ENCODE peak calls at places on chromosomes 7 and 10, in seven cellular contexts. O is left colon; Y is dorsolateral prefrontal cortex; Q is stimulated activated CD4-positive, alpha-beta T cell treated with anti-CD3 and anti-CD28 coated beads, TNF-alpha, amount 100 ng/mL, for 1 hour; C is effector memory CD8-positive, alpha-beta T cell; N is memory B cell; G is mesenchymal stem cell. K is an unnamed sample.

GRCh38 chr10:43923328-43923727 is 274.6 kb upstream of the ZNF32 start:
- DNase-seq in O (no peak), Y (no peak), Q (no peak), C (no peak), N (no peak), G (no peak), K (no peak)

GRCh38 chr7:95688931-95689453 is 83.4 kb upstream of the DYNC1I1 start:
- DNase-seq in O (no peak), Y (no peak), Q (no peak), C (no peak), N (no peak), G (no peak), K (no peak)

GRCh38 chr7:21972397-21972784 is 26.7 kb upstream of the CDCA7L start:
- DNase-seq in O (no peak), Y (no peak), Q (no peak), C (no peak), N (no peak), G (no peak), K (no peak)

GRCh38 chr7:149776305-149776704 is 2.9 kb upstream of the ZNF467 start:
- DNase-seq in O (peak), Y (no peak), Q (no peak), C (no peak), N (no peak), G (no peak), K (no peak)

GRCh38 chr10:325282-325681 is 190.0 kb downstream of the ZMYND11 start:
- DNase-seq in O (no peak), Y (no peak), Q (no peak), C (no peak), N (no peak), G (no peak), K (no peak)

GRCh38 chr10:62616885-62617635 is 187.5 kb upstream of the ADO start:
- DNase-seq in O (no peak), Y (no peak), Q (no peak), C (no peak), N (no peak), G (no peak), K (no peak)

GRCh38 chr7:41538810-41539724 is 163.8 kb downstream of the INHBA start:
- DNase-seq in O (no peak), Y (no peak), Q (no peak), C (no peak), N (no peak), G (no peak), K (no peak)

GRCh38 chr10:99266383-99266782 is 30.7 kb upstream of the HPSE2 start:
- DNase-seq in O (no peak), Y (no peak), Q (no peak), C (no peak), N (no peak), G (no peak), K (no peak)

GRCh38 chr10:132328738-132329137 is 3.3 kb upstream of the LRRC27 start:
- DNase-seq in O (no peak), Y (no peak), Q (no peak), C (no peak), N (no peak), G (no peak), K (no peak)

GRCh38 chr7:35747611-35748010 is 52.7 kb upstream of the HERPUD2 start:
- DNase-seq in O (no peak), Y (no peak), Q (no peak), C (no peak), N (no peak), G (no peak), K (no peak)

GRCh38 chr10:119237722-119238436 is 30.5 kb downstream of the GRK5 start:
- DNase-seq in O (no peak), Y (no peak), Q (no peak), C (no peak), N (no peak), G (peak), K (no peak)

GRCh38 chr10:12067336-12067735 is 1.4 kb upstream of the DHTKD1 start:
- DNase-seq in O (no peak), Y (no peak), Q (no peak), C (no peak), N (no peak), G (peak), K (peak)